ENCODE peak calls at places on chromosomes 11 and 22, in four cellular contexts. Y is HL-60, Z is AG09309, L is fibroblast of the aortic adventitia. Q is an unnamed sample.

GRCh38 chr11:41498726-41499125 is 39.3 kb upstream of the LRRC4C start:
- DNase-seq in Y (no peak), Z (no peak), L (peak), Q (no peak)

GRCh38 chr11:34250732-34251639 is 106.8 kb downstream of the ABTB2 start:
- DNase-seq in Y (peak), Z (no peak), L (peak), Q (peak)

GRCh38 chr11:132898676-132899075 is 633.6 kb downstream of the OPCML start:
- DNase-seq in Y (no peak), Z (no peak), L (no peak), Q (no peak)

GRCh38 chr11:469684-470667 is 19.9 kb downstream of the PTDSS2 start:
- DNase-seq in Y (no peak), Z (no peak), L (peak), Q (peak)

GRCh38 chr11:111878385-111878765 is 590 bp downstream of the FDXACB1 start:
- DNase-seq in Y (no peak), Z (no peak), L (peak), Q (no peak)

GRCh38 chr22:31128156-31128555 is 5.4 kb downstream of the INPP5J start:
- DNase-seq in Y (no peak), Z (no peak), L (no peak), Q (no peak)

GRCh38 chr11:125481531-125481930 is 14.5 kb downstream of the FEZ1 start:
- DNase-seq in Y (no peak), Z (no peak), L (no peak), Q (no peak)

GRCh38 chr11:56886465-56886864 is 102.2 kb upstream of the OR5AK2 start:
- DNase-seq in Y (no peak), Z (no peak), L (no peak), Q (no peak)

GRCh38 chr11:121741954-121742361 is 289.2 kb upstream of the SORL1-AS1 start:
- DNase-seq in Y (no peak), Z (no peak), L (peak), Q (no peak)

GRCh38 chr11:28730889-28731288 is 622.7 kb downstream of the METTL15 start:
- DNase-seq in Y (no peak), Z (no peak), L (no peak), Q (no peak)

GRCh38 chr22:27952091-27952490 is 33.0 kb upstream of the PITPNB start:
- DNase-seq in Y (no peak), Z (no peak), L (peak), Q (no peak)

GRCh38 chr11:61728066-61728939 is 24.1 kb upstream of the MYRF start:
- DNase-seq in Y (no peak), Z (no peak), L (no peak), Q (no peak)

GRCh38 chr22:35622132-35622913 is 5.2 kb upstream of the MB start:
- DNase-seq in Y (no peak), Z (no peak), L (no peak), Q (peak)

GRCh38 chr22:26259510-26259909 is 90.2 kb downstream of the SEZ6L start:
- DNase-seq in Y (peak), Z (no peak), L (no peak), Q (no peak)
- TF ChIP-seq CTCF in Y (no peak), Z (no peak), L (no peak), Q (no peak)

DNA sequence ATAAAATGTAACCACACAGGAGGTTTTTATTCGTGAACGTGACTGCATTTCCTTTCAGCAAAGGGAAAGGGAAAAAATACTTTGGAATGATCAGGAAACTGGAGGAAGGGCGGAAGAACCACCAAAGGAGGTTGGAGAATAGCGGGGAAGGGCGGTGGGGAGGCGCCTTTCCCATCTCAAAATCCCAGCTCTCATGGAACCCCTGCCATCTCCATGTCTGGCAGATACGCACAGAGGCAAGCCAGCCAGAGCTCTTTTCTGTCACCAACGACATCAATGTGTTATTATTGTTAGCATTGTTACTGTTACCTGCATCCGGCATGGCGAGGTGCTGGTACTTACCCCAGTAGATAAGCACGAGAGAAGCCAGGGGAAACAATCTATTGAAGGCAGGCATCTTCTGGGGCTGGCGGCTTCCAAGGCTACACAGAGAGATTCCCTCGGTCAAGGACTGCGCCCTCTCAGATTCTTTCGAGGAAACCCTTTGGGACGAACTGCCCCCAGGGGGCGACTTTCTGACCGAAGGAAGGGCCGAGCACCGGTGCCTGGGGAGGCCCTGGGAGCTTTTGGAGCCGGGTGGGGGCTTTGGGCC is 923 bp downstream of the SCN3B start:
- DNase-seq in Y (no peak), Z (no peak), L (no peak), Q (no peak)
- TF ChIP-seq CTCF in Y (no peak), Z (no peak), L (peak), Q (no peak)

GRCh38 chr11:65891180-65892136 is 985 bp downstream of the CCDC85B start:
- DNase-seq in Y (no peak), Z (no peak), L (no peak), Q (peak)
- TF ChIP-seq CTCF in Y (no peak), Z (peak), L (peak), Q (no peak)

GRCh38 chr11:65425971-65426838 is 3.6 kb downstream of the NEAT1 start:
- DNase-seq in Y (peak), Z (peak), L (peak), Q (peak)

GRCh38 chr11:65423516-65424199 is 1.1 kb downstream of the NEAT1 start:
- DNase-seq in Y (peak), Z (peak), L (peak), Q (peak)

GRCh38 chr11:65426839-65427690 is 4.5 kb downstream of the NEAT1 start:
- DNase-seq in Y (peak), Z (peak), L (no peak), Q (peak)

GRCh38 chr11:65424200-65425104 is 1.9 kb downstream of the NEAT1 start:
- DNase-seq in Y (no peak), Z (peak), L (peak), Q (peak)

GRCh38 chr11:65425105-65425970 is 2.7 kb downstream of the NEAT1 start:
- DNase-seq in Y (peak), Z (peak), L (peak), Q (peak)
- TF ChIP-seq CTCF in Y (no peak), Z (peak), L (peak), Q (peak)

GRCh38 chr22:20116951-20117645 is at the start of gene TRMT2A:
- DNase-seq in Y (peak), Z (peak), L (peak), Q (peak)
- TF ChIP-seq CTCF in Y (no peak), Z (no peak), L (no peak), Q (no peak)

DNA sequence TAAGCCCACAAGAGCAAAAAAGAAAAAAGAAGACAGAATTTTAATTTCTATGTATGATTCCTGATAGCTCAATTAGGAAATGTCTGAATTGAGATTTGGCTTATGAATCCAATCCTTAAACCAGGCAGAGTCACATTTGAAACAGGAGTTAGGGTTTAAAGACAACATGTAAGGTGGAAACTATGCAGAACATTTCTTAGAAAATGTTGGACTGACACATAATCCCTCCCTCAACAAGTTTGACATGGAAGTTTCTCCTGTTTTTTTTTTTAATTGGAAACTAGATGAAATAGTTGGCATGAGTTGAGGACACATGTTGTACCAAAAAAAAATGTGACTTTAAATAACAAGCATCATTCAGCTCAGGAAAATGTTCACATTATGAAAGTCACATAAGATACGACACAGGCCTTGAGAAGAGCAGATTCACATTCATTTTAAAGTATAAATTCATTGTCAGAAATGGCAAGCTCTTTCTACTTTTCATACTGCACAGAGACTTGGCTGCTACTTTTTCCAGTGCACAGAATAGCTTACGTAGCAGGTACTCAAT is 154.8 kb upstream of the DDI1 start:
- DNase-seq in Y (no peak), Z (no peak), L (peak), Q (no peak)
- TF ChIP-seq CTCF in Y (no peak), Z (no peak), L (no peak), Q (no peak)

DNA sequence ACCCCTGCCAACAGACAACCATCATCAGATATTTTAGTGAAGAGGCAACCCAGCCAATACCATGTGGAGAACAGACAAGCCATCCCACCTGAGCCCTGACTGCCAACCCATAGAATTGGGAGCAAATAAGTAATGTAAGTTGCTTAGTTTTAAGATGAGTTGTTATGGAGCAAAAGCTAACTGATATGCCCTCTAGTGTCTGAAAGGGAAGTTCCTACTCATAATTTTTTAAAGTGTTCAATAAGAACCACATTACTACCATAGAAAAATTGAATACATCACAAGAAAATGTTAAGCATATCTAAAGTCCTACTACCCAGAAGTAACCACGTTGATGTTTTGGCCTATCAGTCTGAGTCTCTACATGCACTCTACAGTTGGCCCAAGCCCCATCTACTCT is 50.8 kb upstream of the SLC36A4 start:
- DNase-seq in Y (no peak), Z (no peak), L (peak), Q (no peak)
- TF ChIP-seq CTCF in Y (peak), Z (peak), L (peak), Q (peak)

DNA sequence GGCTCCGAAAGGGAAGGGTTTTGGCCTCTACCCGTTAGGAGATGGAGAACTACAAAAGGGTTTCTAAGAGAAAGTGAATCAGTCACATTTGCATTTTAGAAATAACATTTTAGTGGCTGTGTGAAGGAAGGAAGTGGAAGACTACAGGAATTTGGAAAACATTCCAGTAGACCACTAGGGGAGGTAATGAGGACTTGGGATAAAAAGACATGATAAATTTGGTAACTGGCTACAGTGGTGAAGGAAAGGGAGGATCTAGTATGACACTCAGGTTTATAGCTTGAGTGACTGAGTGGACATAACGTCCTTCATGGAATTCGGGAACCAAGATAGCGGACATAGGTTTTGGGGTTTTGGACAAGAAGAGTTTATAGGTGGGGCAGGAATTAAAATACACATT is 7.0 kb upstream of the RRM1 start:
- DNase-seq in Y (no peak), Z (no peak), L (no peak), Q (no peak)
- TF ChIP-seq CTCF in Y (no peak), Z (peak), L (peak), Q (no peak)

Q was measured in right lobe of liver.